ENCODE peak calls at places on chromosomes 2 and 18, in five cellular contexts. L is fibroblast of lung, S is WERI-Rb-1, G is testis, E is neuronal stem cell. A is an unnamed sample. For H3K36me3, the result is how much of the 10 kb centered on the place peaks cover.

GRCh38 chr2:23477392-23477791 is 92.4 kb downstream of the KLHL29 start:
- DNase-seq in L (no peak), S (no peak), G (no peak), E (no peak), A (no peak)

GRCh38 chr2:221569342-221570278 is 2.5 kb downstream of the EPHA4 start:
- DNase-seq in L (no peak), S (no peak), G (no peak), E (peak), A (peak)

GRCh38 chr2:2269989-2270562 is 61.0 kb downstream of the MYT1L start:
- DNase-seq in L (no peak), S (no peak), G (no peak), E (no peak), A (no peak)

GRCh38 chr2:157438907-157439791 is 4.7 kb downstream of the CYTIP start:
- DNase-seq in L (peak), S (no peak), G (no peak), E (no peak), A (no peak)

GRCh38 chr2:221465776-221466175 is 106.3 kb downstream of the EPHA4 start:
- DNase-seq in L (no peak), S (no peak), G (no peak), E (no peak), A (no peak)

GRCh38 chr2:219759801-219760200 is 132.4 kb downstream of the SLC4A3 start:
- DNase-seq in L (no peak), S (no peak), G (no peak), E (no peak), A (no peak)

GRCh38 chr18:59150236-59150635 is 10.6 kb downstream of the SEC11C start:
- DNase-seq in L (no peak), S (no peak), G (no peak), E (no peak), A (peak)

GRCh38 chr2:153873062-153874048 is 1.6 kb downstream of the GALNT13 start:
- DNase-seq in L (no peak), S (peak), G (no peak), E (no peak), A (peak)

GRCh38 chr2:64565358-64565757 is 41.2 kb downstream of the AFTPH start:
- DNase-seq in L (no peak), S (no peak), G (no peak), E (no peak), A (no peak)

GRCh38 chr2:213934560-213934959 is 476.3 kb upstream of the VWC2L start:
- DNase-seq in L (peak), S (no peak), G (no peak), E (no peak), A (no peak)

GRCh38 chr2:1811258-1811970 is 67.1 kb upstream of the PXDN start:
- DNase-seq in L (peak), S (peak), G (no peak), E (no peak), A (no peak)

GRCh38 chr2:84830095-84830494 is 50.8 kb downstream of the TRABD2A start:
- DNase-seq in L (no peak), S (no peak), G (peak), E (no peak), A (no peak)

GRCh38 chr2:213764849-213765248 is 480.6 kb downstream of the SPAG16 start:
- DNase-seq in L (no peak), S (no peak), G (no peak), E (no peak), A (no peak)

GRCh38 chr18:3002766-3003165 is 10.2 kb downstream of the LPIN2 start:
- DNase-seq in L (no peak), S (no peak), G (no peak), E (no peak), A (no peak)

GRCh38 chr2:1739961-1740713 is 4.2 kb downstream of the PXDN start:
- DNase-seq in L (no peak), S (peak), G (peak), E (no peak), A (peak)

GRCh38 chr2:133753665-133754064 is 185.4 kb upstream of the NCKAP5 start:
- DNase-seq in L (no peak), S (no peak), G (no peak), E (no peak), A (no peak)

GRCh38 chr2:37488911-37489310 is 144.5 kb downstream of the QPCT start:
- DNase-seq in L (no peak), S (no peak), G (no peak), E (no peak), A (no peak)

GRCh38 chr2:54649191-54649590 is 74.3 kb upstream of the EML6 start:
- DNase-seq in L (no peak), S (no peak), G (no peak), E (no peak), A (no peak)

GRCh38 chr2:189676471-189676870 is 2.0 kb downstream of the ANKAR start:
- DNase-seq in L (peak), S (no peak), G (no peak), E (no peak), A (no peak)

GRCh38 chr2:1496394-1496821 is 83.1 kb downstream of the TPO start:
- DNase-seq in L (no peak), S (no peak), G (no peak), E (no peak), A (no peak)

GRCh38 chr18:56984731-56985130 is 162.2 kb upstream of the BOD1L2 start:
- DNase-seq in L (no peak), S (no peak), G (no peak), E (no peak), A (no peak)

GRCh38 chr2:224645722-224646121 is 60.6 kb upstream of the CUL3 start:
- DNase-seq in L (no peak), S (no peak), G (no peak), E (no peak), A (no peak)
- H3K36me3 ChIP-seq in L (under half), S (under half), G (under half), E (under half), A (under half)

GRCh38 chr2:238445409-238446190 is 18.9 kb downstream of the ASB1 start:
- DNase-seq in L (no peak), S (no peak), G (no peak), E (no peak), A (no peak)

GRCh38 chr2:238446371-238446770 is 19.6 kb downstream of the ASB1 start:
- DNase-seq in L (no peak), S (no peak), G (no peak), E (no peak), A (no peak)

GRCh38 chr2:238440767-238441166 is 14.0 kb downstream of the ASB1 start:
- DNase-seq in L (no peak), S (no peak), G (no peak), E (no peak), A (no peak)

GRCh38 chr2:238441262-238442114 is 14.8 kb downstream of the ASB1 start:
- DNase-seq in L (no peak), S (no peak), G (no peak), E (no peak), A (no peak)

GRCh38 chr2:238444242-238444641 is 17.5 kb downstream of the ASB1 start:
- DNase-seq in L (no peak), S (no peak), G (no peak), E (no peak), A (no peak)
- H3K36me3 ChIP-seq in L (under half), S (half or more), G (under half), E (under half), A (under half)

DNA sequence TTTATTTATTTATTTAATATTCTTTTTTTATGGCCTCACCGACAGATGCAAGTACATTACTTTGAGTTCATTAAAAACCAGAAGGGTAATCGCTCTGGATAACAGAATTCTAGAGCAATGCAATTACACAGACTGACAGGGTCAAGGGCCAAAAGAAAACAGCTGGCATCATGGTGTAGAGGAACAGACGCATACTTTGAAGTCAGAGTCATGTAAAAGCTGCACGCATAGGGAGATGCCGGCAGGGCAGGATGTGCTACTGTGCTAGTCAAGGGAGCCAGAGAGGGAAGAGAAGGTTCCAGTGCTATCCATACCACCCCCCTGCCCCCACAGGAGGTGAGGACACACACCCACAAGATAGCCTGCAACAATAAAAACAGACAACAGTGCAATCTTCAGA is 115.2 kb upstream of the TFCP2L1 start:
- DNase-seq in L (peak), S (no peak), G (no peak), E (no peak), A (no peak)
- H3K36me3 ChIP-seq in L (under half), S (half or more), G (under half), E (under half), A (under half)

DNA sequence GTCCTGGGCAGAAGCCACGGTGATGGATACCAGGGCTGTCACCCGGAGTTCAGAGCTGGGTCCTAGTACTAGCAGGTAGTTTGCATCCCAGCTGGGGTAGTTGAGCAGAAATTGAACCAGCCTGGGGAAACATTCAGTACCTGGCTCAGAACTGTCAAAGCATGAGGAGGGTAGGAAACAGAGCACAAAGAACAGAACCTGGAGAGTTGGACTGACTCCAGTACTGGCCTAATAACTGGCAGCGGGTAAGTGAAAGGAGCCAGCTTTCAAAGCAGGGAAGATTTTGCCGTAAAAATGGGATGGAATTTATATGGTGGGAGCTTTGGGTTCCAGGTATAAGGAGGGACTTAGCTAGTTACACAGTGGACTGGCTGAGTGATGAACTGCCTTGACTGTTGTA is 23.8 kb downstream of the ATG16L1 start:
- DNase-seq in L (no peak), S (no peak), G (no peak), E (no peak), A (no peak)
- H3K36me3 ChIP-seq in L (under half), S (half or more), G (under half), E (under half), A (under half)

GRCh38 chr2:121446647-121447241 is 83.9 kb upstream of the RNU4ATAC start:
- DNase-seq in L (no peak), S (no peak), G (no peak), E (no peak), A (no peak)

GRCh38 chr2:121454549-121455090 is 76.1 kb upstream of the RNU4ATAC start:
- DNase-seq in L (no peak), S (no peak), G (no peak), E (no peak), A (no peak)

GRCh38 chr2:121455438-121455837 is 75.2 kb upstream of the RNU4ATAC start:
- DNase-seq in L (no peak), S (no peak), G (no peak), E (no peak), A (no peak)

GRCh38 chr2:121450301-121450700 is 80.4 kb upstream of the RNU4ATAC start:
- DNase-seq in L (peak), S (no peak), G (no peak), E (no peak), A (no peak)

GRCh38 chr2:121451373-121451772 is 79.3 kb upstream of the RNU4ATAC start:
- DNase-seq in L (peak), S (no peak), G (no peak), E (no peak), A (no peak)
- H3K36me3 ChIP-seq in L (under half), S (half or more), G (under half), E (under half), A (under half)

GRCh38 chr2:3422161-3422767 is 42.8 kb downstream of the TRAPPC12 start:
- DNase-seq in L (no peak), S (no peak), G (no peak), E (no peak), A (no peak)
- H3K36me3 ChIP-seq in L (under half), S (under half), G (under half), E (under half), A (under half)

DNA sequence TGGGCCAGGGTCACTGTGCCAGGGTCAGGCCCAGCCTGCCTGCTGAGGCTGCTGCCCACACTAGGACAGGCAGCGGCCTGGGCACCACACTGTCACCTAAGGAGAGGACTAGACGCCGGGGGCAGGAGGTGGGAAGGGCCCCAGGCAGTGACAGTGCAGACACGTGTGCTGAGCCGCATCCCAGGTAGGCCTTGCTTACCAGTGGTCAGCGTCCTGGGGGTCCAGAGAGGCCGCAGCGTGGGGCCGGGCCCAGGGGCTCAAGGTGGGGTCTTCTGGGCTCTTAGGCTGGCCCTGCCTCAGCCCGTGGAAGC is 35.4 kb upstream of the SNED1 start:
- DNase-seq in L (no peak), S (no peak), G (peak), E (no peak), A (no peak)
- H3K36me3 ChIP-seq in L (under half), S (under half), G (under half), E (under half), A (under half)